ENCODE peak calls at places on chromosomes 12 and 14, in six cellular contexts. O, D, B, S, J and T are unnamed samples.

GRCh38 chr14:37668646-37669045 is 73.2 kb downstream of the TTC6 start:
- DNase-seq in O (no peak), D (no peak), B (peak), S (no peak), J (no peak), T (no peak)

GRCh38 chr14:23661542-23661941 is 25.4 kb downstream of the DHRS2 start:
- DNase-seq in O (no peak), D (no peak), B (no peak), S (no peak), J (no peak), T (no peak)

GRCh38 chr12:3285570-3285969 is 205.4 kb upstream of the PRMT8 start:
- DNase-seq in O (no peak), D (no peak), B (no peak), S (no peak), J (no peak), T (no peak)

GRCh38 chr14:87805315-87805723 is 187.7 kb downstream of the GALC start:
- DNase-seq in O (peak), D (no peak), B (peak), S (peak), J (no peak), T (no peak)

GRCh38 chr12:97306121-97306520 is 156.5 kb upstream of the RMST start:
- DNase-seq in O (no peak), D (no peak), B (no peak), S (peak), J (peak), T (no peak)

GRCh38 chr12:82842480-82842879 is 155.8 kb downstream of the TMTC2 start:
- DNase-seq in O (no peak), D (no peak), B (no peak), S (no peak), J (no peak), T (no peak)

GRCh38 chr12:122458105-122459035 is 35.9 kb upstream of the CLIP1 start:
- DNase-seq in O (no peak), D (no peak), B (no peak), S (no peak), J (no peak), T (no peak)

GRCh38 chr14:49367696-49368095 is 218.5 kb downstream of the RPS29 start:
- DNase-seq in O (no peak), D (no peak), B (no peak), S (no peak), J (no peak), T (no peak)

GRCh38 chr14:67541448-67542387 is 8.6 kb downstream of the PLEKHH1 start:
- DNase-seq in O (no peak), D (no peak), B (no peak), S (no peak), J (no peak), T (no peak)

GRCh38 chr12:14841761-14842160 is 1.6 kb downstream of the ART4 start:
- DNase-seq in O (peak), D (peak), B (peak), S (no peak), J (no peak), T (no peak)

GRCh38 chr14:28952707-28953106 is 186.1 kb downstream of the FOXG1 start:
- DNase-seq in O (no peak), D (no peak), B (no peak), S (peak), J (peak), T (no peak)

GRCh38 chr12:67415473-67415872 is 146.3 kb downstream of the CAND1 start:
- DNase-seq in O (peak), D (peak), B (peak), S (peak), J (no peak), T (no peak)

GRCh38 chr12:48818831-48819590 is 715 bp downstream of the CACNB3 start:
- DNase-seq in O (no peak), D (no peak), B (peak), S (no peak), J (no peak), T (no peak)

GRCh38 chr12:124904306-124905098 is 9.9 kb downstream of the UBC start:
- DNase-seq in O (peak), D (peak), B (peak), S (no peak), J (no peak), T (no peak)

GRCh38 chr12:55743967-55744931 is 1.3 kb downstream of the GDF11 start:
- DNase-seq in O (no peak), D (no peak), B (no peak), S (no peak), J (no peak), T (no peak)

GRCh38 chr14:100221419-100222218 is 17.3 kb upstream of the YY1 start:
- DNase-seq in O (peak), D (no peak), B (peak), S (peak), J (peak), T (no peak)

GRCh38 chr12:101004891-101005290 is 205.1 kb downstream of the SLC5A8 start:
- DNase-seq in O (no peak), D (no peak), B (no peak), S (no peak), J (no peak), T (no peak)

GRCh38 chr14:23407516-23408306 is at the start of gene MYH6:
- DNase-seq in O (no peak), D (no peak), B (no peak), S (no peak), J (no peak), T (no peak)

GRCh38 chr12:54870617-54871016 is 16.3 kb downstream of the MUCL1 start:
- DNase-seq in O (no peak), D (no peak), B (no peak), S (no peak), J (no peak), T (no peak)

GRCh38 chr12:108691995-108692808 is 39.1 kb downstream of the CORO1C start:
- DNase-seq in O (no peak), D (no peak), B (peak), S (peak), J (peak), T (no peak)

GRCh38 chr12:104751594-104751993 is 206.5 kb downstream of the SLC41A2 start:
- DNase-seq in O (no peak), D (no peak), B (no peak), S (no peak), J (no peak), T (no peak)

GRCh38 chr14:51518280-51518679 is 133.4 kb upstream of the FRMD6 start:
- DNase-seq in O (no peak), D (no peak), B (no peak), S (no peak), J (no peak), T (no peak)

GRCh38 chr14:22268875-22269274 is 320.1 kb downstream of the DAD1 start:
- DNase-seq in O (no peak), D (no peak), B (peak), S (no peak), J (no peak), T (no peak)